ENCODE peak calls at places on chromosomes 7 and 10, in nine cellular contexts. I, U, R, T, K, X, B, C and O are unnamed samples.

GRCh38 chr7:70040971-70041766 is 442.9 kb downstream of the AUTS2 start:
- DNase-seq in K (no peak), U (no peak), C (no peak), B (no peak), T (no peak), I (peak; percentile 49), X (no peak), R (peak; percentile 5), O (no peak)

GRCh38 chr7:149727541-149728476 is 45.6 kb downstream of the ZNF467 start:
- DNase-seq in T (no peak), X (peak; percentile 44), U (no peak), K (no peak), R (no peak), B (peak; percentile 53), I (no peak), C (no peak), O (no peak)

GRCh38 chr10:76333331-76333730 is 901.9 kb downstream of the LRMDA start:
- DNase-seq in U (no peak), I (no peak), X (no peak), T (no peak), B (no peak), K (no peak), C (no peak), R (no peak), O (no peak)

GRCh38 chr10:119029613-119030420 is at the start of gene NANOS1:
- DNase-seq in U (peak; percentile 46), T (no peak), X (no peak), I (peak; percentile 58), C (peak; percentile 73), B (no peak), R (no peak), K (no peak), O (peak; percentile 59)

GRCh38 chr10:53140516-53140915 is 367.9 kb upstream of the MBL2 start:
- DNase-seq in I (no peak), T (no peak), K (no peak), U (no peak), B (no peak), C (no peak), R (no peak), X (peak; percentile 11), O (no peak)

GRCh38 chr7:135001390-135002165 is 15.3 kb downstream of the AGBL3 start:
- DNase-seq in I (no peak), B (no peak), C (no peak), U (no peak), K (no peak), X (no peak), T (no peak), R (no peak), O (no peak)

GRCh38 chr10:3113343-3113720 is 46.0 kb downstream of the PFKP start:
- DNase-seq in K (no peak), B (no peak), C (no peak), I (no peak), U (no peak), R (no peak), X (no peak), T (no peak), O (no peak)

GRCh38 chr7:883029-884021 is 7.0 kb downstream of the GET4 start:
- DNase-seq in K (no peak), R (no peak), B (peak; percentile 64), T (no peak), C (no peak), X (no peak), U (no peak), I (no peak), O (no peak)

GRCh38 chr7:148699772-148700629 is 1.3 kb downstream of the CUL1 start:
- DNase-seq in C (no peak), K (no peak), U (no peak), R (no peak), X (no peak), B (no peak), T (no peak), I (peak; percentile 55), O (peak; percentile 72)

GRCh38 chr10:97234403-97234802 is 48.6 kb upstream of the SLIT1 start:
- DNase-seq in X (no peak), B (no peak), T (no peak), I (peak; percentile 55), U (no peak), C (no peak), R (peak; percentile 18), K (no peak), O (peak; percentile 30)

GRCh38 chr10:5668429-5668828 is 2.0 kb upstream of the ASB13 start:
- DNase-seq in U (no peak), R (no peak), K (no peak), I (no peak), T (no peak), X (no peak), B (no peak), C (no peak), O (no peak)